ENCODE peak calls at places on chromosome 7, in four cellular contexts. V is HepG2, R is cardiac muscle cell, Z is lower lobe of right lung. K is an unnamed sample.

GRCh38 chr7:38375453-38375852 is 102.0 kb upstream of the TARP start:
- DNase-seq in V (no peak), R (no peak), Z (no peak), K (no peak)

GRCh38 chr7:151168022-151168786 is 710 bp upstream of the GBX1 start:
- DNase-seq in V (no peak), R (no peak), Z (peak), K (no peak)

GRCh38 chr7:73976761-73977625 is 51.0 kb upstream of the ELN start:
- DNase-seq in V (no peak), R (no peak), Z (peak), K (no peak)

GRCh38 chr7:70795948-70796347 is 336.0 kb upstream of the GALNT17 start:
- DNase-seq in V (no peak), R (no peak), Z (no peak), K (no peak)

GRCh38 chr7:2399848-2400587 is 3.4 kb upstream of the CHST12 start:
- DNase-seq in V (peak), R (peak), Z (peak), K (peak)

GRCh38 chr7:12436896-12437535 is 33.4 kb upstream of the VWDE start:
- DNase-seq in V (no peak), R (peak), Z (no peak), K (no peak)

GRCh38 chr7:126727930-126728331 is 524.8 kb downstream of the GRM8 start:
- DNase-seq in V (no peak), R (peak), Z (no peak), K (no peak)

GRCh38 chr7:66415659-66416265 is 210.6 kb downstream of the TPST1 start:
- DNase-seq in V (no peak), R (no peak), Z (no peak), K (no peak)

GRCh38 chr7:35596061-35596460 is 98.9 kb downstream of the HERPUD2 start:
- DNase-seq in V (no peak), R (peak), Z (no peak), K (peak)

GRCh38 chr7:138755831-138756590 is 41.8 kb upstream of the TMEM213 start:
- DNase-seq in V (no peak), R (no peak), Z (no peak), K (no peak)

GRCh38 chr7:28179081-28180030 is 1.2 kb downstream of the JAZF1 start:
- DNase-seq in V (no peak), R (peak), Z (peak), K (no peak)

GRCh38 chr7:109449760-109450159 is 880.1 kb downstream of the DNAJB9 start:
- DNase-seq in V (peak), R (no peak), Z (no peak), K (no peak)

GRCh38 chr7:33395340-33395739 is 266.0 kb downstream of the BBS9 start:
- DNase-seq in V (no peak), R (no peak), Z (no peak), K (no peak)

GRCh38 chr7:118918556-118918955 is 694.1 kb downstream of the ANKRD7 start:
- DNase-seq in V (peak), R (peak), Z (no peak), K (no peak)

GRCh38 chr7:24456526-24457214 is 116.6 kb upstream of the PALS2 start:
- DNase-seq in V (peak), R (no peak), Z (no peak), K (no peak)

GRCh38 chr7:151495360-151495759 is 24.3 kb downstream of the RHEB start:
- DNase-seq in V (no peak), R (no peak), Z (no peak), K (no peak)

GRCh38 chr7:46485481-46486065 is 564.5 kb upstream of the IGFBP3 start:
- DNase-seq in V (no peak), R (peak), Z (no peak), K (peak)

GRCh38 chr7:111728635-111728995 is 166.3 kb upstream of the IMMP2L start:
- DNase-seq in V (no peak), R (no peak), Z (no peak), K (no peak)

GRCh38 chr7:76069238-76069638 is 21.3 kb downstream of the MDH2 start:
- DNase-seq in V (no peak), R (peak), Z (peak), K (peak)

GRCh38 chr7:56092789-56093531 is at the start of gene PHKG1:
- DNase-seq in V (peak), R (peak), Z (peak), K (peak)

GRCh38 chr7:66258409-66258808 is 53.3 kb downstream of the TPST1 start:
- DNase-seq in V (no peak), R (peak), Z (no peak), K (no peak)

GRCh38 chr7:47748041-47748440 is 166.1 kb upstream of the TNS3 start:
- DNase-seq in V (no peak), R (no peak), Z (no peak), K (no peak)

GRCh38 chr7:48355346-48355745 is 184.1 kb downstream of the ABCA13 start:
- DNase-seq in V (no peak), R (no peak), Z (no peak), K (no peak)

GRCh38 chr7:133023370-133024075 is 58.4 kb downstream of the CHCHD3 start:
- DNase-seq in V (no peak), R (peak), Z (no peak), K (no peak)

GRCh38 chr7:155733582-155734444 is 78.5 kb downstream of the SHH start:
- DNase-seq in V (no peak), R (no peak), Z (no peak), K (no peak)

GRCh38 chr7:5539013-5539411 is 115.4 kb upstream of the TNRC18 start:
- DNase-seq in V (no peak), R (no peak), Z (no peak), K (no peak)
- H3K4me3 ChIP-seq in V (no peak), R (no peak), Z (no peak), K (no peak)

GRCh38 chr7:94655884-94656657 is at the start of gene SGCE:
- DNase-seq in V (peak), R (peak), Z (peak), K (peak)
- TF ChIP-seq CTCF in V (peak), R (peak), Z (peak), K (peak)

DNA sequence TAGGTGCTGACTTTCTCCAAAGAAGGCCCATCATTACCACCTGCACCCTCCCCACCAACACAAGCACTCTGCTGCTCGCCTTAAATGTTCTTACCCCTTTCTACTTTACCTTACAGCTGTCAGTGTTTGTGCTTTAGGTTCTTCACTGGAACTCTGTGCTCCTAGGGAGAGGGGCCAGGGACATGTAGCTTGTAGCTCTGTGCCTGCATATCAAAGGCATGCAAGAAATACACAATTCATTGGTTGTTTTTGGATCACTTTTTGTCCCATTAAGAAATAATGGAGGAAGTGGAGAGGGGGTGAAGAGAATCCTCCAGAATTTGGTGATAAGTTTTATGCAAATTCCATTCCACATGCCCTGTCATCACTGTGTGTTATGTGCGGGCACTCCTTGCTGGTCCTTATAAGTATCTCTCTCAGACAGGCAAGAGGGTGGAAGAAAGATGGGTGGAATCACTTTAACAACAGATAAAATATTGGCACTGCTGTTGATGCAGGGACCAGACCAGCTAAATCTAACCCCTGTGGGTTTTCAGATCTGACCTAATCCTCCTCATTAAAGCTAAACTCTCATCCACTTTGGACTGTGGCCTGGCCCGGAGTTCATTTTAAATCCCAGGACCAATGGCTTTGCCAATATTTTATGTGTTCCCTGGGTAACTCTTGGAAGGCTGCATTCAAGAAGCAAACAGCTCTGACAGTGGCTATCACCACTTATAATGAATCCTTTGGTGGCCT is 375.8 kb upstream of the NFE2L3 start:
- DNase-seq in V (no peak), R (no peak), Z (no peak), K (no peak)
- H3K27ac ChIP-seq in V (no peak), R (no peak), Z (no peak), K (no peak)

GRCh38 chr7:30914611-30915601 is 3.3 kb downstream of the AQP1 start:
- DNase-seq in V (no peak), R (peak), Z (peak), K (no peak)
- H3K4me3 ChIP-seq in V (no peak), R (no peak), Z (peak), K (no peak)

GRCh38 chr7:102286237-102287081 is at the start of gene SH2B2:
- DNase-seq in V (peak), R (peak), Z (peak), K (no peak)
- TF ChIP-seq CTCF in V (peak), R (peak), Z (no peak), K (peak)

GRCh38 chr7:44081266-44081748 is 1.0 kb downstream of the POLM start:
- DNase-seq in V (no peak), R (no peak), Z (peak), K (no peak)
- H3K27ac ChIP-seq in V (peak), R (no peak), Z (peak), K (peak)

GRCh38 chr7:108089381-108089780 is 40.8 kb downstream of the LAMB4 start:
- DNase-seq in V (no peak), R (no peak), Z (no peak), K (no peak)

GRCh38 chr7:108093903-108094302 is 36.3 kb downstream of the LAMB4 start:
- DNase-seq in V (no peak), R (peak), Z (no peak), K (no peak)

GRCh38 chr7:108093341-108093740 is 36.8 kb downstream of the LAMB4 start:
- DNase-seq in V (no peak), R (peak), Z (no peak), K (no peak)

GRCh38 chr7:108090791-108091460 is 39.2 kb downstream of the LAMB4 start:
- DNase-seq in V (no peak), R (peak), Z (no peak), K (no peak)

GRCh38 chr7:108091461-108091831 is 38.7 kb downstream of the LAMB4 start:
- DNase-seq in V (peak), R (no peak), Z (no peak), K (no peak)
- H3K4me3 ChIP-seq in V (no peak), R (no peak), Z (no peak), K (no peak)

GRCh38 chr7:77989981-77990566 is 191.5 kb downstream of the PHTF2 start:
- DNase-seq in V (no peak), R (peak), Z (no peak), K (no peak)
- TF ChIP-seq CTCF in V (peak), R (no peak), Z (no peak), K (no peak)

DNA sequence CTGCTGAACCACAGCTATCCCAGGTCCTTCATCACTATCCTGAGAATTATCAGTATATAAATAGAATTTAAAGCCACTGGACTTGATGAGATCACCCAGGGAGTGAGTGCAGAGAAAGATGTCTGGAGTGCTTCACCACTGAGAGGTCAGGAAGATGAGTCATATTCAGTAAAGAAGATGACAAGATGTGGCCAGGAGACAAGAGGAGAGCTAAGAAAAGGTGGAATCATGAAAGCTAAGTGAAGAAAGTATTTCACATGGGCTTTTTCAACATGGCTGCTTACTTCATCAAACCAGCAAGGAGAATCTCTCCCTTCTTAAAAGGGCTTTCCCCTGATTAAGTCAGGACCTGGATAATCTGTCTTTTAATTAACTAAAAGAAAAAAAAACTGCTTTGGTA is 9.1 kb upstream of the PRKAR2B start:
- DNase-seq in V (no peak), R (peak), Z (no peak), K (peak)
- H3K27ac ChIP-seq in V (no peak), R (no peak), Z (no peak), K (no peak)

DNA sequence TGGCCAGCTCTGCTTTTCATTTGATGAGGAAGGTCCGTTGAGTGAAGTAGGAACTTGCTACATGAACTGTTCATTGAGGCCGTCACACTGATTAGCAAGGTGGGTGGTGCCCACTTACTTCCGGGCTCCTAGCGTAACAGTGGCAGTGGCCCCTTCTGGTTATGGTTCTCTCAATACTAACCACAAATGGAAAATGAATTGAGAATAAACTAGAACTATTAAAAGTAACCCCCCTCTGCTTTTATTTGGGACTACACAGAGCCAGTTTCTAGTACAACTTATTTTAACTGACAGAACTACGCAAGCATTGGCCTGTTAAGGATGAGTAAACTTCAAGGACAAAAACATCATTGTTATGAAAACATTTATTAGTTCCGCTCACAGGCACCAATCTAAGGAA is 519.1 kb downstream of the INHBA start:
- DNase-seq in V (no peak), R (no peak), Z (no peak), K (no peak)
- H3K4me3 ChIP-seq in V (no peak), R (no peak), Z (no peak), K (no peak)